ENCODE peak calls at places on chromosomes 3 and 15, in seven cellular contexts. One of them, this sample, is unnamed.

GRCh38 chr3:141305436-141305835 is 62.9 kb upstream of the ZBTB38 start:
- DNase-seq in GM20000: no peak
- DNase-seq in brain microvascular endothelial cell: peak; percentile 65
- DNase-seq in pancreas: no peak
- DNase-seq in CD8-positive, alpha-beta T cell: no peak
- DNase-seq in fibroblast of villous mesenchyme: peak; percentile 51
- DNase-seq in Peyer's patch: no peak
- DNase-seq in this sample: no peak

GRCh38 chr3:62007036-62007435 is 366.3 kb downstream of the FEZF2 start:
- DNase-seq in brain microvascular endothelial cell: no peak
- DNase-seq in pancreas: no peak
- DNase-seq in fibroblast of villous mesenchyme: peak; percentile 14
- DNase-seq in Peyer's patch: no peak
- DNase-seq in GM20000: no peak
- DNase-seq in CD8-positive, alpha-beta T cell: no peak
- DNase-seq in this sample: no peak

GRCh38 chr15:89171136-89172072 is 50.0 kb downstream of the RLBP1 start:
- DNase-seq in CD8-positive, alpha-beta T cell: no peak
- DNase-seq in Peyer's patch: peak; percentile 66
- DNase-seq in pancreas: no peak
- DNase-seq in fibroblast of villous mesenchyme: peak; percentile 48
- DNase-seq in GM20000: peak; percentile 25
- DNase-seq in brain microvascular endothelial cell: peak; percentile 61
- DNase-seq in this sample: no peak

GRCh38 chr15:53910852-53911251 is 67.4 kb upstream of the UNC13C start:
- DNase-seq in fibroblast of villous mesenchyme: no peak
- DNase-seq in pancreas: peak; percentile 42
- DNase-seq in CD8-positive, alpha-beta T cell: no peak
- DNase-seq in GM20000: no peak
- DNase-seq in brain microvascular endothelial cell: no peak
- DNase-seq in Peyer's patch: no peak
- DNase-seq in this sample: no peak

GRCh38 chr15:71716990-71717389 is 93.4 kb upstream of the NR2E3 start:
- DNase-seq in CD8-positive, alpha-beta T cell: no peak
- DNase-seq in fibroblast of villous mesenchyme: peak; percentile 70
- DNase-seq in pancreas: no peak
- DNase-seq in Peyer's patch: no peak
- DNase-seq in GM20000: no peak
- DNase-seq in brain microvascular endothelial cell: no peak
- DNase-seq in this sample: no peak

GRCh38 chr3:82474140-82474539 is 712.7 kb upstream of the GBE1 start:
- DNase-seq in fibroblast of villous mesenchyme: no peak
- DNase-seq in pancreas: no peak
- DNase-seq in brain microvascular endothelial cell: no peak
- DNase-seq in GM20000: no peak
- DNase-seq in CD8-positive, alpha-beta T cell: no peak
- DNase-seq in Peyer's patch: no peak
- DNase-seq in this sample: no peak

GRCh38 chr3:146496726-146497125 is 27.4 kb upstream of the PLSCR2 start:
- DNase-seq in fibroblast of villous mesenchyme: no peak
- DNase-seq in GM20000: no peak
- DNase-seq in pancreas: no peak
- DNase-seq in Peyer's patch: no peak
- DNase-seq in CD8-positive, alpha-beta T cell: no peak
- DNase-seq in brain microvascular endothelial cell: no peak
- DNase-seq in this sample: no peak

GRCh38 chr15:70853270-70853854 is 595 bp downstream of the LARP6 start:
- DNase-seq in Peyer's patch: no peak
- DNase-seq in pancreas: peak; percentile 52
- DNase-seq in fibroblast of villous mesenchyme: peak; percentile 71
- DNase-seq in CD8-positive, alpha-beta T cell: no peak
- DNase-seq in brain microvascular endothelial cell: peak; percentile 32
- DNase-seq in GM20000: peak; percentile 38
- DNase-seq in this sample: no peak

GRCh38 chr15:56805466-56806146 is 72.3 kb upstream of the ZNF280D start:
- DNase-seq in CD8-positive, alpha-beta T cell: no peak
- DNase-seq in pancreas: no peak
- DNase-seq in fibroblast of villous mesenchyme: peak; percentile 74
- DNase-seq in Peyer's patch: no peak
- DNase-seq in brain microvascular endothelial cell: peak; percentile 91
- DNase-seq in GM20000: no peak
- DNase-seq in this sample: no peak

GRCh38 chr3:134249442-134249841 is 1.2 kb downstream of the RYK start:
- DNase-seq in Peyer's patch: no peak
- DNase-seq in CD8-positive, alpha-beta T cell: no peak
- DNase-seq in pancreas: no peak
- DNase-seq in fibroblast of villous mesenchyme: no peak
- DNase-seq in GM20000: no peak
- DNase-seq in brain microvascular endothelial cell: no peak
- DNase-seq in this sample: no peak

GRCh38 chr15:70378126-70379031 is 280.7 kb upstream of the TLE3 start:
- DNase-seq in brain microvascular endothelial cell: no peak
- DNase-seq in GM20000: no peak
- DNase-seq in CD8-positive, alpha-beta T cell: no peak
- DNase-seq in fibroblast of villous mesenchyme: no peak
- DNase-seq in pancreas: no peak
- DNase-seq in Peyer's patch: no peak
- DNase-seq in this sample: no peak

GRCh38 chr15:69661871-69662667 is 209.5 kb downstream of the RPLP1 start:
- DNase-seq in brain microvascular endothelial cell: no peak
- DNase-seq in pancreas: no peak
- DNase-seq in fibroblast of villous mesenchyme: no peak
- DNase-seq in Peyer's patch: no peak
- DNase-seq in CD8-positive, alpha-beta T cell: no peak
- DNase-seq in GM20000: no peak
- DNase-seq in this sample: no peak

GRCh38 chr15:59438891-59439290 is 905 bp downstream of the FAM81A start:
- DNase-seq in pancreas: no peak
- DNase-seq in brain microvascular endothelial cell: no peak
- DNase-seq in fibroblast of villous mesenchyme: no peak
- DNase-seq in CD8-positive, alpha-beta T cell: no peak
- DNase-seq in Peyer's patch: peak; percentile 75
- DNase-seq in GM20000: no peak
- DNase-seq in this sample: no peak

GRCh38 chr3:11306815-11307589 is 34.8 kb downstream of the ATG7 start:
- DNase-seq in fibroblast of villous mesenchyme: peak; percentile 28
- DNase-seq in GM20000: no peak
- DNase-seq in CD8-positive, alpha-beta T cell: peak; percentile 27
- DNase-seq in pancreas: no peak
- DNase-seq in Peyer's patch: no peak
- DNase-seq in brain microvascular endothelial cell: peak; percentile 59
- DNase-seq in this sample: no peak

GRCh38 chr3:66035763-66036477 is 2.8 kb downstream of the MAGI1 start:
- DNase-seq in fibroblast of villous mesenchyme: no peak
- DNase-seq in brain microvascular endothelial cell: no peak
- DNase-seq in pancreas: no peak
- DNase-seq in CD8-positive, alpha-beta T cell: no peak
- DNase-seq in GM20000: no peak
- DNase-seq in Peyer's patch: no peak
- DNase-seq in this sample: no peak

GRCh38 chr3:56131976-56132590 is 336.2 kb downstream of the ERC2 start:
- DNase-seq in GM20000: no peak
- DNase-seq in Peyer's patch: no peak
- DNase-seq in brain microvascular endothelial cell: peak; percentile 95
- DNase-seq in pancreas: no peak
- DNase-seq in fibroblast of villous mesenchyme: peak; percentile 94
- DNase-seq in CD8-positive, alpha-beta T cell: no peak
- DNase-seq in this sample: no peak

GRCh38 chr15:50786468-50786867 is 21.0 kb upstream of the SPPL2A start:
- DNase-seq in brain microvascular endothelial cell: no peak
- DNase-seq in CD8-positive, alpha-beta T cell: no peak
- DNase-seq in Peyer's patch: no peak
- DNase-seq in fibroblast of villous mesenchyme: no peak
- DNase-seq in pancreas: no peak
- DNase-seq in GM20000: no peak
- DNase-seq in this sample: no peak

DNA sequence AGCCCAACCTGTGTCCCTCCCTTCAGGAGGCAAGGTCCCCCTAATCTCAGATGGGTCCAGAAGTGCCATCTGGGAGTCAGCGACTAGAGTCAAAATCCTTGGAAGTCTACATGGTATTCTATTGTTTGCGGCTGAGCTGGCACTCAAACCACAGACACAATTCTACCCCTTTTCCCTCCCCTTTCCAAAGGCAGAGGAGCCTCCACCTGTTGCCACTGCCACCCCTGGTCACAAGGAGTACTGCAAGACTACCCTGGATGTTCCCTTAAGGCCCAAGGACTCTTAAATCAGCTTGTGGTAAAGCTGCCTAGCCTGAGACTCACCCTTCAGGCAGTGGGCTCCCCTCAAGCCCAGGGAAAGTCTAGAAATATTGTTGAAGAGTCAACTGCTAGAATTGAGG is 4.3 kb upstream of the OR5H6 start:
- DNase-seq in CD8-positive, alpha-beta T cell: no peak
- DNase-seq in brain microvascular endothelial cell: no peak
- DNase-seq in pancreas: no peak
- DNase-seq in Peyer's patch: no peak
- DNase-seq in GM20000: no peak
- DNase-seq in fibroblast of villous mesenchyme: no peak
- DNase-seq in this sample: no peak
- TF ChIP-seq CTCF in CD8-positive, alpha-beta T cell: no peak
- TF ChIP-seq CTCF in brain microvascular endothelial cell: peak; percentile 24
- TF ChIP-seq CTCF in pancreas: no peak
- TF ChIP-seq CTCF in Peyer's patch: no peak
- TF ChIP-seq CTCF in GM20000: peak; percentile 18
- TF ChIP-seq CTCF in fibroblast of villous mesenchyme: peak; percentile 20
- TF ChIP-seq CTCF in this sample: no peak

DNA sequence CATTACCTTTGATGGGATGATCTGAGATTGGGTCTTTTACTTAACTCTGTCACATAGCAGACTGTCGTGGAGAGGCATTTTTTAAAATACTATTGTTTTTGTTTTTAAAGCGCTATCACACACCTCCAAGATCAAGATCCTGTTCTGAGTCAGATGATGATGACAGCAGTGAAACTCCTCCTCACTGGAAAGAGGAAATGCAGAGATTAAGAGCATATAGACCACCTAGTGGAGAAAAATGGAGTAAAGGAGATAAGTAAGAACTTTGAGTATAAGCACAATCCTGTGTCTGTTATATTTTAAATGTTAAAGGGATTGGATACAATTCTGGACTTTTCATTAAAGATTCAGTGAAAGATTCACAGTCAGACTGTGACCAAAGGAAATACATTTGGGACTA is 18.4 kb upstream of the ZBTB47 start:
- DNase-seq in CD8-positive, alpha-beta T cell: no peak
- DNase-seq in pancreas: no peak
- DNase-seq in brain microvascular endothelial cell: no peak
- DNase-seq in Peyer's patch: no peak
- DNase-seq in GM20000: no peak
- DNase-seq in fibroblast of villous mesenchyme: peak; percentile 42
- DNase-seq in this sample: no peak
- TF ChIP-seq CTCF in CD8-positive, alpha-beta T cell: no peak
- TF ChIP-seq CTCF in pancreas: no peak
- TF ChIP-seq CTCF in brain microvascular endothelial cell: peak; percentile 7
- TF ChIP-seq CTCF in Peyer's patch: no peak
- TF ChIP-seq CTCF in GM20000: no peak
- TF ChIP-seq CTCF in fibroblast of villous mesenchyme: no peak
- TF ChIP-seq CTCF in this sample: no peak

GRCh38 chr3:191348098-191348497 is 17.8 kb upstream of the UTS2B start:
- DNase-seq in fibroblast of villous mesenchyme: no peak
- DNase-seq in CD8-positive, alpha-beta T cell: no peak
- DNase-seq in GM20000: no peak
- DNase-seq in pancreas: no peak
- DNase-seq in brain microvascular endothelial cell: no peak
- DNase-seq in Peyer's patch: no peak
- DNase-seq in this sample: no peak

GRCh38 chr3:191353022-191353777 is 22.9 kb upstream of the UTS2B start:
- DNase-seq in pancreas: no peak
- DNase-seq in brain microvascular endothelial cell: no peak
- DNase-seq in fibroblast of villous mesenchyme: no peak
- DNase-seq in GM20000: no peak
- DNase-seq in CD8-positive, alpha-beta T cell: no peak
- DNase-seq in Peyer's patch: no peak
- DNase-seq in this sample: no peak

GRCh38 chr3:191355406-191355805 is 25.1 kb upstream of the UTS2B start:
- DNase-seq in pancreas: no peak
- DNase-seq in fibroblast of villous mesenchyme: no peak
- DNase-seq in brain microvascular endothelial cell: no peak
- DNase-seq in Peyer's patch: no peak
- DNase-seq in CD8-positive, alpha-beta T cell: no peak
- DNase-seq in GM20000: peak; percentile 31
- DNase-seq in this sample: no peak

GRCh38 chr3:191352014-191352413 is 21.7 kb upstream of the UTS2B start:
- DNase-seq in GM20000: no peak
- DNase-seq in brain microvascular endothelial cell: no peak
- DNase-seq in Peyer's patch: no peak
- DNase-seq in pancreas: no peak
- DNase-seq in fibroblast of villous mesenchyme: no peak
- DNase-seq in CD8-positive, alpha-beta T cell: no peak
- DNase-seq in this sample: no peak

DNA sequence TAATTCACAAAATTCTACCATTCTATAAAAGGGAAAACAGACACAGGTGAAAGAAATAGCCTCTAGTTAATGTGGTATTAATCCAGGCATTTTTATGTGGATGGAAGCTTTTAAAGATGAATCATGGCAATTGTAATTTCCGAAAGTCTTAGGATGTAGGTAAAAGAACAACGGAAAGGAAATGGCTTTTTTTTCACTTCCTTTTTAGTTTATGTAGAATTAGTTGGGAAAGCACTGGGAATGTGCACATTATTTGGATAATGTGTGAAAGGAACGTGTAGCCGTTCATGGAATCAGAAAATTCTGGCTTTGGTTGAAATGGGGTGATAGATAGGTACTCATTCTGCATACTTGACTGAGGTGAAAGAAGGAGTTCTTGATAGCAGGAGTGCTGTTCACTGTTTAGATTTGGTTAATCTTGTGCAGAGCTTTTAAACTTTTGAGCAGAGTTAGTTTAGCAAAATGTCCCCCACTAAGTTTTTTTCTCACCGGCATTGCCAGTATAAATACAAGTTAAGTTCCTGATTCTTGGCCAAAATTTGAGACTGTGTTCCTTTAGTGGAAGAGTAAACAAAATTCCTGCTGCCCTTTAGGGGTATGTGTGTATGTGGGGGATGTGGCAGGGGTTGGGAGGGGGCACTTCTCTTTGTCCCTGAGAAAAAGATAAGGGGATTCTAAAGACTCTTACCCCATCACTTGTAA is 20.2 kb upstream of the UTS2B start:
- DNase-seq in Peyer's patch: no peak
- DNase-seq in CD8-positive, alpha-beta T cell: no peak
- DNase-seq in pancreas: no peak
- DNase-seq in fibroblast of villous mesenchyme: peak; percentile 48
- DNase-seq in brain microvascular endothelial cell: no peak
- DNase-seq in GM20000: no peak
- DNase-seq in this sample: no peak
- TF ChIP-seq CTCF in Peyer's patch: no peak
- TF ChIP-seq CTCF in CD8-positive, alpha-beta T cell: no peak
- TF ChIP-seq CTCF in pancreas: no peak
- TF ChIP-seq CTCF in fibroblast of villous mesenchyme: no peak
- TF ChIP-seq CTCF in brain microvascular endothelial cell: no peak
- TF ChIP-seq CTCF in GM20000: no peak
- TF ChIP-seq CTCF in this sample: no peak

DNA sequence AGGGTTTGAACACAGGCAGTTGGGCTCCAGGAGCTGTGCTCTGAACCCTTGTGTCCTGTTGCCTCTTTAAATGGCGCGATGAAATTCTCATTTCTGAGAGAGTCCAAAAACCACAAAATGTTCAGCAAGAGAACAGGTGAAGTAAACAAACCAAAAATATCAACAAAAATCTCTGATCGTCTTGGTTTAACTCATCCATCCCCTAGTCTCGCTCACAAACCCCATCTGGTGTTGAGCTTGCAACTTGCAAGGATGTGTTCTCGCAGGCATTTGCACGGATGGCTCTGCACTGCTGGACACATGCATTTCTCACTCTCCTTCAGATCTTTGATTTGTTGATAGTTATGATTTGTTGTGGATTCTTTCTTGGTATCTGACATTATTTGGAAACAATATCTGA is 31.1 kb downstream of the FAH start:
- DNase-seq in fibroblast of villous mesenchyme: peak; percentile 27
- DNase-seq in Peyer's patch: no peak
- DNase-seq in pancreas: no peak
- DNase-seq in CD8-positive, alpha-beta T cell: no peak
- DNase-seq in GM20000: no peak
- DNase-seq in brain microvascular endothelial cell: no peak
- DNase-seq in this sample: no peak
- TF ChIP-seq CTCF in fibroblast of villous mesenchyme: peak; percentile 34
- TF ChIP-seq CTCF in Peyer's patch: no peak
- TF ChIP-seq CTCF in pancreas: no peak
- TF ChIP-seq CTCF in CD8-positive, alpha-beta T cell: no peak
- TF ChIP-seq CTCF in GM20000: no peak
- TF ChIP-seq CTCF in brain microvascular endothelial cell: peak; percentile 49
- TF ChIP-seq CTCF in this sample: no peak

This sample was measured in D721Med.